ENCODE peak calls at places on chromosomes 12 and 14, in six cellular contexts. J is MCF 10A, S is HCT116, F is MM.1S, G is astrocyte of the spinal cord, N is AG09319. R is an unnamed sample.

GRCh38 chr12:42612258-42612608 is 22.7 kb upstream of the PRICKLE1 start:
- DNase-seq in J (no peak), S (no peak), F (no peak), G (no peak), N (no peak), R (no peak)

GRCh38 chr12:66803972-66804371 is 125.1 kb upstream of the GRIP1 start:
- DNase-seq in J (no peak), S (no peak), F (no peak), G (peak), N (no peak), R (no peak)

GRCh38 chr12:176321-177181 is 37.4 kb downstream of the SLC6A12 start:
- DNase-seq in J (peak), S (no peak), F (no peak), G (no peak), N (no peak), R (peak)

GRCh38 chr14:82084813-82085212 is 551.2 kb upstream of the SEL1L start:
- DNase-seq in J (peak), S (no peak), F (no peak), G (no peak), N (no peak), R (no peak)

GRCh38 chr14:101054671-101055070 is 151.1 kb upstream of the RTL1 start:
- DNase-seq in J (no peak), S (no peak), F (no peak), G (no peak), N (no peak), R (no peak)

GRCh38 chr14:37945959-37946358 is 261.7 kb upstream of the SSTR1 start:
- DNase-seq in J (no peak), S (no peak), F (no peak), G (no peak), N (no peak), R (no peak)

GRCh38 chr12:113154351-113154973 is 4.9 kb downstream of the CFAP73 start:
- DNase-seq in J (no peak), S (no peak), F (peak), G (no peak), N (no peak), R (no peak)

GRCh38 chr12:102564026-102564425 is 83.7 kb upstream of the IGF1 start:
- DNase-seq in J (no peak), S (no peak), F (no peak), G (no peak), N (no peak), R (peak)

GRCh38 chr14:73789996-73790581 is 61.5 kb upstream of the PTGR2 start:
- DNase-seq in J (peak), S (no peak), F (no peak), G (peak), N (peak), R (no peak)

GRCh38 chr14:26332966-26333365 is 264.9 kb downstream of the NOVA1 start:
- DNase-seq in J (peak), S (no peak), F (no peak), G (no peak), N (no peak), R (no peak)

GRCh38 chr14:55540847-55541773 is 38.9 kb upstream of the KTN1 start:
- DNase-seq in J (no peak), S (no peak), F (no peak), G (no peak), N (no peak), R (no peak)

GRCh38 chr14:76666746-76667145 is 94.5 kb upstream of the VASH1 start:
- DNase-seq in J (no peak), S (no peak), F (no peak), G (no peak), N (no peak), R (no peak)

GRCh38 chr14:98928418-98928817 is 343.6 kb downstream of the BCL11B start:
- DNase-seq in J (no peak), S (no peak), F (no peak), G (no peak), N (no peak), R (no peak)

GRCh38 chr12:109951136-109951535 is 45.0 kb downstream of the GIT2 start:
- DNase-seq in J (peak), S (peak), F (no peak), G (peak), N (no peak), R (peak)

GRCh38 chr12:65707051-65707450 is 117.2 kb upstream of the HMGA2 start:
- DNase-seq in J (no peak), S (no peak), F (no peak), G (no peak), N (no peak), R (no peak)

GRCh38 chr14:93132472-93133065 is 16.8 kb upstream of the ITPK1 start:
- DNase-seq in J (peak), S (no peak), F (peak), G (peak), N (no peak), R (peak)

GRCh38 chr12:123089631-123090353 is 61.1 kb downstream of the PITPNM2 start:
- DNase-seq in J (peak), S (peak), F (no peak), G (peak), N (peak), R (peak)

GRCh38 chr12:85968606-85969005 is 94.5 kb downstream of the NTS start:
- DNase-seq in J (no peak), S (no peak), F (no peak), G (no peak), N (no peak), R (no peak)

GRCh38 chr12:85975716-85976115 is 101.6 kb downstream of the NTS start:
- DNase-seq in J (no peak), S (no peak), F (no peak), G (no peak), N (no peak), R (no peak)

DNA sequence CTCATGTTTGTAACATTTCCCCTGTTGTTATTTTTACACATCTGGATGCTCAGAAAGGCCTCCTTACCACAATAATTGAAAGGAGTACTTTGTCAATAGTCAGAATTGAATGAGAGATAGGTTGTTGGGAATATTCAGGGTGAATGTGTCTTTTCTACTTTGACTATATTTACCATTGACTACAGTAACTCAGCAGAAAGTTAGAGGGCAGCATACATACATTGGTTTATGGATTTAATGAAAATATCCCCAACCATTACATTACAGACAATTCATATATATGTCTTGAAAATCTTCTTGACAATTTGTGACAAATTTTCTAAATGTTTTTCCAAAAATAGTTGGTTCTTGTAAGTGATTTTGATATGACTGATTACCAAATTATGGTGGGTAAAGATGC is 97.7 kb downstream of the NTS start:
- DNase-seq in J (no peak), S (no peak), F (no peak), G (no peak), N (no peak), R (no peak)
- TF ChIP-seq CTCF in J (no peak), S (no peak), F (no peak), G (peak), N (no peak), R (no peak)

GRCh38 chr14:22319526-22320352 is 269.3 kb downstream of the DAD1 start:
- DNase-seq in J (peak), S (peak), F (peak), G (peak), N (no peak), R (peak)

GRCh38 chr14:22316473-22316872 is 272.6 kb downstream of the DAD1 start:
- DNase-seq in J (no peak), S (no peak), F (no peak), G (no peak), N (no peak), R (no peak)

GRCh38 chr14:22315336-22315735 is 273.7 kb downstream of the DAD1 start:
- DNase-seq in J (no peak), S (no peak), F (no peak), G (no peak), N (no peak), R (no peak)

GRCh38 chr14:22318951-22319350 is 270.1 kb downstream of the DAD1 start:
- DNase-seq in J (no peak), S (no peak), F (no peak), G (no peak), N (no peak), R (no peak)

GRCh38 chr14:22320353-22320733 is 268.7 kb downstream of the DAD1 start:
- DNase-seq in J (no peak), S (no peak), F (no peak), G (no peak), N (no peak), R (no peak)
- TF ChIP-seq CTCF in J (no peak), S (peak), F (no peak), G (no peak), N (no peak), R (no peak)

GRCh38 chr12:15910864-15911696 is at the start of gene DERA:
- DNase-seq in J (peak), S (peak), F (peak), G (peak), N (peak), R (peak)
- TF ChIP-seq CTCF in J (no peak), S (no peak), F (no peak), G (no peak), N (no peak), R (no peak)

GRCh38 chr14:68145036-68145435 is 325.5 kb downstream of the RAD51B start:
- DNase-seq in J (no peak), S (no peak), F (no peak), G (no peak), N (no peak), R (peak)
- TF ChIP-seq CTCF in J (no peak), S (no peak), F (no peak), G (no peak), N (no peak), R (no peak)

GRCh38 chr12:28998662-28999120 is 150.4 kb upstream of the FAR2 start:
- DNase-seq in J (peak), S (no peak), F (peak), G (peak), N (peak), R (peak)
- TF ChIP-seq CTCF in J (peak), S (peak), F (peak), G (peak), N (peak), R (peak)

DNA sequence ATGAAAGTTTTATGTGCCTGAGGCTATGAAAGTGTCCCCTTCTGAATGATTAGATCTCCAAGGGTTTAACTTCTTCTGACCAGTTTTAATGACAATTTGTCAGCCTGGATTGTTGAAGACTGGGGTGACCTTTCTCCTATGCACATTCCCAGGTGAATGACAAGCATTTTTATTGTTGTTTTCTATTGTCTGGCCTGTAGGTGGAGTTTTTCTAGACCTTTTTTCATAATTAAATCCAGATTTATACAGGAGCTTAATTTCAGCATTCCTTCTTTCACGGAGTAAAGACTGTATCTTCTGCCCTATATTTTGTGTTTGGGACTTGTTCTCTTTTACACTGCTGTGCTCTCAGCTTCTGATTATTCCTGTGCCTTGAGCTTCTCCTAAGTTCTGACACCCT is 125.0 kb upstream of the FAR2 start:
- DNase-seq in J (no peak), S (no peak), F (no peak), G (no peak), N (no peak), R (no peak)
- TF ChIP-seq CTCF in J (peak), S (peak), F (peak), G (no peak), N (peak), R (no peak)

DNA sequence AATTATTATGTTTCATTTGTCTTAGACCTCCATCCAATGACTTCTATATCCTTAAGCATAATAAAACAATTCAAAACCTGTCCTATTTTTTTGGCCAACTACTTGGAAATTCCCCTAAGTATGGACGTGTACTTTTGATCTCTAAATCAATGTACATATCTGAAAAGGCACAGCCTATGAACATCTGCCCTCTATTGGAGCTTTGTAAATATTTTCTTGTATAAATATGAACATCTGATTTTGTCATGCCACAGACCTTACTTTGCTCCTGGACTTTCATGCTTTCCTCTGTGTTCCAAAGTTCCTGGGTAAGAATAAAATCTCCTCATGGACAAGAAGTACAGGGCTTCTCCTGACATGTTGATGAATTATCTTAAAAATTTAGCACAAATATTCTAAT is 1211.9 kb downstream of the GALC start:
- DNase-seq in J (no peak), S (no peak), F (no peak), G (no peak), N (no peak), R (no peak)
- TF ChIP-seq CTCF in J (no peak), S (no peak), F (no peak), G (no peak), N (no peak), R (no peak)

DNA sequence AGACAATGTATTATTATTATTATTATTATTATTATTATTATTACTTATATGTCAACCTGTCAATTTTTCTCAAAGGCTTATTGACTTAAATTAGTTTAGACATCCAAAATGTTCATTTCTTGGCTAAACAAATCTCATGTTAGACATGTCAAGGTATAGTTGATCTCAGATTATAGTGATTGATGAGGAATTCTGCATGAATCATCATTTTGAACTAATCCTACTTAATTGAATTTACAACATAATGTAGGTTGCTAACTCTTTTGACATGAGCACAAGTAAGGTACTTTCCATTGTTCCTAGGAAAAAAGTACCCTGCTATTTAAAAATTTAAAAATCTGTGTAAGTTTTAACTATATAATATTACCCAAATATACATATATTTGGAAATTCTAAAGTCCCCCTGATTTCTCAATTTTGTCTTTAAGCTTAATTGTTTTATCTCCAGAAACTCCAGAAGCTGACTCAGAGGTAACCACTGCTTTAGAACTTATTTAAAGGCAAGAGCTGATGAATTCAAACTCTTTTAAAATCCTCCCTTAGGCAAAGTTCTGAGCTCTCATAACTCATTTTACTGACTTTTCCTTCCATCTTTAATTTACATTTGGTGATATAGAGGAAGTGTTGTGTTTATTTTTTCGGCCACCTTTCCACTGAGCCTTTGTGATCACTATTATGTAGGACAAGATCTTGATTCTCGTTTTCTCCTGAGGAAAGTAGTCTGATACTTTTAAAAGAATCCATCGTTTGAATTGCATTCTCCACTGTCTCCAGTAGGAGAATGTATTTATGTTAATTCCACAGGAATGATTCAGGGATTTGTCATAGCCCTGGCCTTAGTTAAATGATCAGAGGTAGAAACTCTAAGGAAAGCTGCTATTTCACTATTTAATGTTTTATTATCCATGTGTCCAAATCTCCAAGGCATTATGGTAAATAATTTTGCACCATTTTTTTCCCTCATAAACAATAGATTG is 1304.5 kb downstream of the AACS start:
- DNase-seq in J (peak), S (no peak), F (no peak), G (peak), N (peak), R (no peak)
- TF ChIP-seq CTCF in J (peak), S (no peak), F (no peak), G (peak), N (peak), R (no peak)

DNA sequence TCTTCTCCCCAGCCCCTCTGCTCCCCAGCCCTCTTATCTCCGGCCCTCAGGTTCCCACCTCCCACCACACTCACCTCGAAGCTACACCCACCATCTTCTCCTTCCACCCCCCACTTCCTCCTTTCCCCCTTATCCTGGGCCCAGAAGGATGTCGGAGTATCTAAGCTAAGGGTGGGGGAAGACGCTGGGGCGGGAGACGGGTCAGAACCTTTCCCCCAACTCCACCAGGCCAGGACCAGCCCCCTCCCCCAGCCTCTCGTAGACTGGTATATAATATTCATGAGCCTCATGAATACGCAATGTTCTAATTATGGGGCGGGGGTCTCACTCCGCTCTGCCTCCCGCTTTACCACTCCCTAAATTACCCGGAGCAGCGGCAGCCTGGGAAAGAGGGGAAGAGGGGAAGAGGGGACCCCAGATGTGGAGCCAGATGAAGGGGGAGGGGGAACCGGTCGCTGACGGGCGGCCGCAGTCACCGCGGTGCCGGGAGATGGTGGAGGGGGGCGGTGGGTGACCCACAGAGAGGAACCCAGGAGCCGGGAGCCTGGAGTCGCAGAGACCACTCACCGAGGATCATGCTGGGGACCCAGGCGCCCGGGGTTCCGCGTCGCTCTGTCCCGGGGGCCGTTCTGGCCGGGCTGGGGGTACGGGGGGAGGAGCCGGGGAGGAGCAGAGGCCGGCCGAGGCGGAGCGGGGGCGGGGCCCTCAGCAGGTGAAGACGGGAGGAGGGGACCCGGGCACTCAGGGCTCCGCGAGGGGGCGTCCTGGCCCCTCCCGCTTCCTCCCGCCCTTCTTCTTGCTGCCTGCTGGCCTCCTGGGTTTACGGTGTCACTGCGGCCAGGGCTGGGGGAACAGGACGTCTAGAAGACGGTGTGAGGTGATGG is 6.4 kb upstream of the ZNF385A start:
- DNase-seq in J (no peak), S (no peak), F (peak), G (no peak), N (no peak), R (peak)
- TF ChIP-seq CTCF in J (no peak), S (no peak), F (peak), G (peak), N (no peak), R (no peak)